ENCODE peak calls at places on chromosomes 13 and 19, in six cellular contexts. One of them, this sample, is unnamed.
A peak's percentile ranks its signal among the peaks of the same experiment; 100 is the strongest.

GRCh38 chr19:33293255-33294057 is 8.9 kb downstream of the CEBPA start:
- DNase-seq in transverse colon: peak; percentile 54
- DNase-seq in OCI-LY7: no peak
- DNase-seq in GM23248: peak; percentile 94
- DNase-seq in uterus: peak; percentile 32
- DNase-seq in dorsolateral prefrontal cortex: no peak
- DNase-seq in this sample: no peak

GRCh38 chr19:54429545-54430227 is 14.4 kb downstream of the TTYH1 start:
- DNase-seq in dorsolateral prefrontal cortex: no peak
- DNase-seq in OCI-LY7: no peak
- DNase-seq in GM23248: no peak
- DNase-seq in uterus: no peak
- DNase-seq in transverse colon: no peak
- DNase-seq in this sample: no peak

GRCh38 chr13:39818953-39819352 is 163.5 kb downstream of the COG6 start:
- DNase-seq in GM23248: no peak
- DNase-seq in transverse colon: no peak
- DNase-seq in dorsolateral prefrontal cortex: no peak
- DNase-seq in uterus: peak; percentile 34
- DNase-seq in OCI-LY7: no peak
- DNase-seq in this sample: peak; percentile 16

GRCh38 chr13:24225930-24226329 is 65.4 kb downstream of the SPATA13 start:
- DNase-seq in OCI-LY7: no peak
- DNase-seq in uterus: no peak
- DNase-seq in dorsolateral prefrontal cortex: no peak
- DNase-seq in transverse colon: no peak
- DNase-seq in GM23248: no peak
- DNase-seq in this sample: no peak

GRCh38 chr19:3188627-3189596 is 3.2 kb downstream of the NCLN start:
- DNase-seq in transverse colon: peak; percentile 87
- DNase-seq in GM23248: no peak
- DNase-seq in uterus: no peak
- DNase-seq in OCI-LY7: no peak
- DNase-seq in dorsolateral prefrontal cortex: no peak
- DNase-seq in this sample: no peak

GRCh38 chr13:25046985-25047660 is 48.8 kb upstream of the PABPC3 start:
- DNase-seq in OCI-LY7: no peak
- DNase-seq in uterus: no peak
- DNase-seq in dorsolateral prefrontal cortex: peak; percentile 68
- DNase-seq in transverse colon: no peak
- DNase-seq in GM23248: peak; percentile 67
- DNase-seq in this sample: no peak

GRCh38 chr19:34220472-34221063 is 33.8 kb upstream of the GARRE1 start:
- DNase-seq in dorsolateral prefrontal cortex: no peak
- DNase-seq in uterus: no peak
- DNase-seq in OCI-LY7: peak; percentile 73
- DNase-seq in transverse colon: peak; percentile 65
- DNase-seq in GM23248: peak; percentile 72
- DNase-seq in this sample: peak; percentile 86

GRCh38 chr19:49344516-49345423 is 9.6 kb downstream of the CD37 start:
- DNase-seq in GM23248: no peak
- DNase-seq in OCI-LY7: no peak
- DNase-seq in transverse colon: no peak
- DNase-seq in uterus: no peak
- DNase-seq in dorsolateral prefrontal cortex: no peak
- DNase-seq in this sample: no peak

GRCh38 chr13:41668130-41668757 is 210.9 kb downstream of the RGCC start:
- DNase-seq in uterus: peak; percentile 38
- DNase-seq in GM23248: peak; percentile 93
- DNase-seq in dorsolateral prefrontal cortex: no peak
- DNase-seq in OCI-LY7: peak; percentile 89
- DNase-seq in transverse colon: peak; percentile 28
- DNase-seq in this sample: no peak

GRCh38 chr13:74288361-74288911 is 154.2 kb upstream of the KLF12 start:
- DNase-seq in GM23248: no peak
- DNase-seq in dorsolateral prefrontal cortex: peak; percentile 42
- DNase-seq in transverse colon: peak; percentile 49
- DNase-seq in uterus: no peak
- DNase-seq in OCI-LY7: peak; percentile 31
- DNase-seq in this sample: no peak

GRCh38 chr13:99985886-99986527 is 4.4 kb downstream of the ZIC2 start:
- DNase-seq in dorsolateral prefrontal cortex: no peak
- DNase-seq in uterus: no peak
- DNase-seq in GM23248: no peak
- DNase-seq in transverse colon: no peak
- DNase-seq in OCI-LY7: no peak
- DNase-seq in this sample: no peak

GRCh38 chr19:34263745-34264237 is 9.4 kb downstream of the GARRE1 start:
- DNase-seq in uterus: no peak
- DNase-seq in transverse colon: no peak
- DNase-seq in dorsolateral prefrontal cortex: no peak
- DNase-seq in GM23248: no peak
- DNase-seq in OCI-LY7: no peak
- DNase-seq in this sample: no peak

GRCh38 chr13:42377640-42378382 is 105.9 kb downstream of the AKAP11 start:
- DNase-seq in transverse colon: no peak
- DNase-seq in uterus: no peak
- DNase-seq in dorsolateral prefrontal cortex: no peak
- DNase-seq in GM23248: no peak
- DNase-seq in OCI-LY7: peak; percentile 73
- DNase-seq in this sample: no peak

GRCh38 chr19:2039082-2039958 is 11.7 kb downstream of the MKNK2 start:
- DNase-seq in OCI-LY7: no peak
- DNase-seq in GM23248: no peak
- DNase-seq in dorsolateral prefrontal cortex: no peak
- DNase-seq in transverse colon: no peak
- DNase-seq in uterus: no peak
- DNase-seq in this sample: no peak

GRCh38 chr19:2546128-2547032 is 70.5 kb downstream of the GADD45B start:
- DNase-seq in dorsolateral prefrontal cortex: peak; percentile 93
- DNase-seq in transverse colon: peak; percentile 64
- DNase-seq in GM23248: no peak
- DNase-seq in uterus: peak; percentile 60
- DNase-seq in OCI-LY7: no peak
- DNase-seq in this sample: peak; percentile 70

GRCh38 chr13:78601124-78601885 is 2.0 kb downstream of the POU4F1 start:
- DNase-seq in OCI-LY7: no peak
- DNase-seq in dorsolateral prefrontal cortex: no peak
- DNase-seq in transverse colon: no peak
- DNase-seq in uterus: no peak
- DNase-seq in GM23248: peak; percentile 38
- DNase-seq in this sample: no peak

GRCh38 chr13:113658836-113659235 is 838 bp upstream of the ATP4B start:
- DNase-seq in transverse colon: peak; percentile 3
- DNase-seq in OCI-LY7: no peak
- DNase-seq in dorsolateral prefrontal cortex: peak; percentile 30
- DNase-seq in uterus: peak; percentile 8
- DNase-seq in GM23248: no peak
- DNase-seq in this sample: no peak

GRCh38 chr13:72820156-72820897 is 38.4 kb downstream of the PIBF1 start:
- DNase-seq in GM23248: peak; percentile 83
- DNase-seq in dorsolateral prefrontal cortex: no peak
- DNase-seq in transverse colon: no peak
- DNase-seq in OCI-LY7: no peak
- DNase-seq in uterus: no peak
- DNase-seq in this sample: no peak

GRCh38 chr13:94415484-94415883 is 64.0 kb downstream of the DCT start:
- DNase-seq in OCI-LY7: no peak
- DNase-seq in transverse colon: no peak
- DNase-seq in dorsolateral prefrontal cortex: no peak
- DNase-seq in uterus: no peak
- DNase-seq in GM23248: no peak
- DNase-seq in this sample: no peak

GRCh38 chr13:104382941-104383340 is 1316.7 kb upstream of the SLC10A2 start:
- DNase-seq in transverse colon: no peak
- DNase-seq in GM23248: no peak
- DNase-seq in uterus: no peak
- DNase-seq in dorsolateral prefrontal cortex: no peak
- DNase-seq in OCI-LY7: no peak
- DNase-seq in this sample: no peak

GRCh38 chr19:28929026-28929425 is 283.9 kb downstream of the UQCRFS1 start:
- DNase-seq in dorsolateral prefrontal cortex: no peak
- DNase-seq in OCI-LY7: no peak
- DNase-seq in uterus: no peak
- DNase-seq in GM23248: peak; percentile 27
- DNase-seq in transverse colon: no peak
- DNase-seq in this sample: no peak
- H3K27ac ChIP-seq in dorsolateral prefrontal cortex: no peak overlapping the region
- H3K27ac ChIP-seq in OCI-LY7: no peak overlapping the region
- H3K27ac ChIP-seq in uterus: no peak overlapping the region
- H3K27ac ChIP-seq in GM23248: peak overlapping the region; percentile 20
- H3K27ac ChIP-seq in transverse colon: no peak overlapping the region
- H3K27ac ChIP-seq in this sample: no peak overlapping the region

GRCh38 chr19:51071006-51071405 is 6.1 kb upstream of the KLK13 start:
- DNase-seq in dorsolateral prefrontal cortex: no peak
- DNase-seq in OCI-LY7: no peak
- DNase-seq in GM23248: no peak
- DNase-seq in uterus: no peak
- DNase-seq in transverse colon: no peak
- DNase-seq in this sample: no peak
- H3K27ac ChIP-seq in dorsolateral prefrontal cortex: no peak overlapping the region
- H3K27ac ChIP-seq in OCI-LY7: no peak overlapping the region
- H3K27ac ChIP-seq in GM23248: no peak overlapping the region
- H3K27ac ChIP-seq in uterus: no peak overlapping the region
- H3K27ac ChIP-seq in transverse colon: no peak overlapping the region
- H3K27ac ChIP-seq in this sample: no peak overlapping the region

GRCh38 chr19:10114651-10115391 is 3.3 kb downstream of the P2RY11 start:
- DNase-seq in transverse colon: no peak
- DNase-seq in GM23248: peak; percentile 34
- DNase-seq in uterus: no peak
- DNase-seq in OCI-LY7: no peak
- DNase-seq in dorsolateral prefrontal cortex: no peak
- DNase-seq in this sample: no peak

GRCh38 chr19:10115392-10116084 is 4.0 kb downstream of the P2RY11 start:
- DNase-seq in dorsolateral prefrontal cortex: no peak
- DNase-seq in transverse colon: no peak
- DNase-seq in OCI-LY7: no peak
- DNase-seq in uterus: no peak
- DNase-seq in GM23248: peak; percentile 31
- DNase-seq in this sample: no peak

GRCh38 chr19:10116866-10117616 is 2.7 kb downstream of the EIF3G start:
- DNase-seq in OCI-LY7: no peak
- DNase-seq in transverse colon: no peak
- DNase-seq in uterus: no peak
- DNase-seq in GM23248: no peak
- DNase-seq in dorsolateral prefrontal cortex: no peak
- DNase-seq in this sample: no peak

GRCh38 chr19:10113964-10114650 is 2.6 kb downstream of the P2RY11 start:
- DNase-seq in uterus: no peak
- DNase-seq in GM23248: peak; percentile 18
- DNase-seq in OCI-LY7: no peak
- DNase-seq in dorsolateral prefrontal cortex: no peak
- DNase-seq in transverse colon: no peak
- DNase-seq in this sample: no peak

DNA sequence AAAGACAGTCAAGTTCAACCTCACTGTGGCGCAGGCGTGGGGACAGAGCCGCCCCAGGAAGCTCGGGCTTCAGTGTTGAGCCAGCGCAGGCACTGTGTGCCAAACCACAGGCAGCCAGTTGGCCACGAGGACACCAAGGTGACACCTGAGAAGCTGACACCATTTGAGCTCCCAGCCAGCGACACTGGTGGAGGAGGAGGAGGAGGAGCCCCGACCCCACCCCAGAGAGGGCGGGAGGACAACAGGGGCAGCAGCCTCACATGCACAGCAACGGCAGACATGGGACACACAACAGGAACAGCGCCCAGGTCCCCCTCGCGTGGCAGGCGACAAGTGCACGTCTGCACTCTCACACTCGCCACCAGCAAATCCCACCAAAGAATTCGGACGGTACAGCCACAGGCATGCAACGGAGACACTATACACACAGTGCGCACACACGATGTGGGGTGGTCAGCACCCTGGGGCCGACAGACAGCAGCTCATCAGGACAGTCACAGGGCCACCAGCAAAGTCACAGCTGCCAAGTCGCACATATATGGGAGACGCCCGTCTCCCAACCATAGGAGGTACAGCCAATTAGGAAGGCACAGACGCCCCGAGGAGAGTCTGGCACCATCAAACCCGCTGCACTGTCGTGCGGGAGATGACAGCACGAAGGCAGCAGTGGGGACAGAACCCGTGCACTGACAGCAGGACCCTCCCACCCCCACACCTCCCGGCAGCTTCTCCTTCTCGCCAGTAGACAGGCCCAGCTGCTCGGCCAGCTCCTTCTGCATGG is 3.4 kb downstream of the EIF3G start:
- DNase-seq in transverse colon: no peak
- DNase-seq in uterus: no peak
- DNase-seq in dorsolateral prefrontal cortex: no peak
- DNase-seq in GM23248: peak; percentile 16
- DNase-seq in OCI-LY7: no peak
- DNase-seq in this sample: no peak
- H3K27ac ChIP-seq in transverse colon: no peak overlapping the region
- H3K27ac ChIP-seq in uterus: no peak overlapping the region
- H3K27ac ChIP-seq in dorsolateral prefrontal cortex: no peak overlapping the region
- H3K27ac ChIP-seq in GM23248: no peak overlapping the region
- H3K27ac ChIP-seq in OCI-LY7: no peak overlapping the region
- H3K27ac ChIP-seq in this sample: no peak overlapping the region

GRCh38 chr19:16088985-16089846 is 12.9 kb downstream of the TPM4 start:
- DNase-seq in uterus: no peak
- DNase-seq in OCI-LY7: no peak
- DNase-seq in transverse colon: no peak
- DNase-seq in GM23248: no peak
- DNase-seq in dorsolateral prefrontal cortex: no peak
- DNase-seq in this sample: no peak

GRCh38 chr19:16088351-16088984 is 12.2 kb downstream of the TPM4 start:
- DNase-seq in GM23248: no peak
- DNase-seq in transverse colon: no peak
- DNase-seq in OCI-LY7: no peak
- DNase-seq in dorsolateral prefrontal cortex: no peak
- DNase-seq in uterus: no peak
- DNase-seq in this sample: no peak

GRCh38 chr19:16085115-16085514 is 8.8 kb downstream of the TPM4 start:
- DNase-seq in uterus: no peak
- DNase-seq in GM23248: peak; percentile 53
- DNase-seq in transverse colon: no peak
- DNase-seq in OCI-LY7: no peak
- DNase-seq in dorsolateral prefrontal cortex: no peak
- DNase-seq in this sample: no peak

GRCh38 chr19:16087940-16088339 is 11.6 kb downstream of the TPM4 start:
- DNase-seq in uterus: no peak
- DNase-seq in dorsolateral prefrontal cortex: no peak
- DNase-seq in GM23248: no peak
- DNase-seq in OCI-LY7: no peak
- DNase-seq in transverse colon: no peak
- DNase-seq in this sample: no peak

DNA sequence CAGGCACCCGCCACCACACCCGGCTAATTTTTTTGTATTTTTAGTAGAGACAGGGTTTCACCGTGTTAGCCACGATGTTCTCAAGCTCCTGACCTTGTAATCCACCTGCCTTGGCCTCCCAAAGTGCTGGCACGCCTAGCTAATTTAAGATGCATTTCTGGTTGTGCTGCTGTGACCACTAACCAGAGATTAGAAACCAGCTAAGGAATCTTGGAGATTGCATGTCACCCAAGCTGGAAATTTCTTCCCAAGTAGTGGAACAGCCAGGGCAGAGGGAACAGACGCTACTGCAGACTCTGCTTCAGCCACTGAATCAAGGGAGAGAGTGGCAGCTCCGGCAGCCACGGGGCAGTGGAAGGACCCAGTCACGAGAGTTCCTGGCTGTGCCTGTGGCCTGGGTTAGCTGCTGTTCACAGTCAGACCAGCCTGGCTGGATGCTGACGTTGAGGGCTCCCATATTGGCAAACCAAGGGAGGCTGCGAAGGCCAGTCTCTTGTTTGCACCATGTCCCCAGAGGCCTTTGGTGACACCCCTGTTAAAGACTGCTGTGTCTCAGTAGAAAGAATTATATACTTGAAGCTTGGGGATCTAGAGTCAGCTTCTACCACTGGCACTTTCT is 7.9 kb downstream of the TPM4 start:
- DNase-seq in OCI-LY7: no peak
- DNase-seq in dorsolateral prefrontal cortex: no peak
- DNase-seq in uterus: no peak
- DNase-seq in transverse colon: no peak
- DNase-seq in GM23248: no peak
- DNase-seq in this sample: no peak
- H3K27ac ChIP-seq in OCI-LY7: no peak overlapping the region
- H3K27ac ChIP-seq in dorsolateral prefrontal cortex: peak overlapping the region; percentile 64
- H3K27ac ChIP-seq in uterus: peak overlapping the region; percentile 19
- H3K27ac ChIP-seq in transverse colon: peak overlapping the region; percentile 99
- H3K27ac ChIP-seq in GM23248: peak overlapping the region; percentile 99
- H3K27ac ChIP-seq in this sample: peak overlapping the region; percentile 65

This sample was measured in tibial nerve.